ENCODE peak calls at places on chromosomes 2 and 18, in five cellular contexts. K is A549, O is K562, U is HepG2, N is GM12878. A is an unnamed sample.

GRCh38 chr2:30048636-30049175 is 98.1 kb upstream of the YPEL5 start:
- DNase-seq in K (no peak), O (no peak), U (no peak), N (no peak), A (no peak)

GRCh38 chr18:77006305-77007175 is 126.0 kb downstream of the MBP start:
- DNase-seq in K (no peak), O (no peak), U (no peak), N (no peak), A (no peak)

GRCh38 chr2:172412996-172413492 is 14.3 kb upstream of the ITGA6 start:
- DNase-seq in K (no peak), O (no peak), U (no peak), N (no peak), A (no peak)

GRCh38 chr2:60158262-60158661 is 395.2 kb downstream of the BCL11A start:
- DNase-seq in K (no peak), O (no peak), U (no peak), N (peak), A (no peak)

GRCh38 chr18:79934311-79935097 is 16.9 kb downstream of the SLC66A2 start:
- DNase-seq in K (no peak), O (peak), U (peak), N (no peak), A (peak)

GRCh38 chr18:23354625-23355024 is 98.5 kb upstream of the RIOK3 start:
- DNase-seq in K (no peak), O (peak), U (peak), N (no peak), A (no peak)

GRCh38 chr2:168427451-168427850 is 28.6 kb upstream of the CERS6 start:
- DNase-seq in K (no peak), O (peak), U (no peak), N (no peak), A (no peak)

GRCh38 chr2:121697108-121697631 is 39.5 kb downstream of the NIFK start:
- DNase-seq in K (no peak), O (peak), U (no peak), N (no peak), A (no peak)

GRCh38 chr2:16559263-16559662 is 106.4 kb downstream of the CYRIA start:
- DNase-seq in K (no peak), O (no peak), U (no peak), N (no peak), A (no peak)

GRCh38 chr2:127625146-127625943 is 20.6 kb upstream of the GPR17 start:
- DNase-seq in K (no peak), O (no peak), U (no peak), N (no peak), A (no peak)

GRCh38 chr2:223797811-223798721 is 39.3 kb downstream of the AP1S3 start:
- DNase-seq in K (peak), O (peak), U (peak), N (peak), A (no peak)

GRCh38 chr2:181891258-181891965 is at the start of gene ITPRID2:
- DNase-seq in K (peak), O (peak), U (peak), N (no peak), A (no peak)

GRCh38 chr2:129744649-129745048 is 234.8 kb upstream of the RAB6C start:
- DNase-seq in K (no peak), O (no peak), U (no peak), N (no peak), A (no peak)

GRCh38 chr18:33673689-33674088 is 95.7 kb downstream of the ASXL3 start:
- DNase-seq in K (no peak), O (no peak), U (no peak), N (no peak), A (no peak)

GRCh38 chr2:224865016-224865415 is 148.9 kb upstream of the CCDC195 start:
- DNase-seq in K (no peak), O (no peak), U (no peak), N (no peak), A (no peak)

GRCh38 chr2:64401501-64401880 is 52.5 kb upstream of the LGALSL start:
- DNase-seq in K (no peak), O (no peak), U (no peak), N (no peak), A (no peak)

GRCh38 chr2:11984556-11985158 is 238.2 kb downstream of the LPIN1 start:
- DNase-seq in K (no peak), O (no peak), U (no peak), N (no peak), A (no peak)
- TF ChIP-seq RAD21 in K (no peak), O (no peak), U (no peak), N (no peak), A (no peak)

GRCh38 chr2:69695850-69696216 is 46.1 kb upstream of the ANXA4 start:
- DNase-seq in K (no peak), O (no peak), U (no peak), N (no peak), A (no peak)

GRCh38 chr2:69692424-69692823 is 48.9 kb upstream of the AAK1 start:
- DNase-seq in K (no peak), O (no peak), U (no peak), N (no peak), A (no peak)

GRCh38 chr2:69693059-69693458 is 48.9 kb upstream of the ANXA4 start:
- DNase-seq in K (no peak), O (no peak), U (peak), N (no peak), A (no peak)

GRCh38 chr2:69693472-69694450 is 48.2 kb upstream of the ANXA4 start:
- DNase-seq in K (no peak), O (no peak), U (no peak), N (peak), A (no peak)

GRCh38 chr2:69694894-69695849 is 46.8 kb upstream of the ANXA4 start:
- DNase-seq in K (peak), O (no peak), U (peak), N (no peak), A (no peak)
- TF ChIP-seq KDM1A in K (no peak), O (peak), U (no peak), N (no peak), A (no peak)

GRCh38 chr2:26519396-26519991 is 41.6 kb upstream of the OTOF start:
- DNase-seq in K (no peak), O (no peak), U (no peak), N (no peak), A (no peak)
- TF ChIP-seq RAD21 in K (no peak), O (no peak), U (no peak), N (no peak), A (no peak)

DNA sequence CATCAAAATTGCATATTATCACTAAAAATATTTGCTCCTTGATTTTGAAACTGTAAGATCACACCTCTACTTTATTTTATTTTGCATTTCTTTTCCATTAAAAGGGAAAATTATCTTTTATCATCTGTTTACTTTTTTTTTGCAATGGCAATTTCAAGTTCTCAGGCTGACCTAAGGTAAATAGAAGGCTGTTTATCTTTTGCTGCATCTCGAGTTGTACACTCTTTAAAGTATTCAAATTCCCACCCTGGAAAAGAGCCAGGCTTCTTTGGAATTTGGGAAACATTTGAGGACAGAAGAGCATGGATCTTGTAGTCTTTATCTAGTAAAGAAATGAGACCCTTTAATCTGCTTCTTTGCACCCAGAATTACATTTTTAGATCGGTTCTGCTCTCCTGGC is 645.7 kb downstream of the SLC4A3 start:
- DNase-seq in K (peak), O (no peak), U (no peak), N (no peak), A (no peak)
- TF ChIP-seq KDM1A in K (no peak), O (no peak), U (no peak), N (no peak), A (no peak)